ENCODE peak calls at places on chromosomes 7 and 10, in eight cellular contexts. Q, L, R, Z, K, X, C and M are unnamed samples.

GRCh38 chr7:155921804-155922506 is 109.7 kb upstream of the SHH start:
- DNase-seq in Q (no peak), L (no peak), R (no peak), Z (peak; percentile 75), K (peak; percentile 28), X (peak; percentile 78), C (no peak), M (no peak)

GRCh38 chr10:8057636-8058273 is 3.3 kb downstream of the GATA3 start:
- DNase-seq in Q (no peak), L (no peak), R (no peak), Z (no peak), K (peak; percentile 68), X (no peak), C (no peak), M (no peak)

GRCh38 chr7:158042156-158042880 is 545.3 kb downstream of the PTPRN2 start:
- DNase-seq in Q (no peak), L (no peak), R (no peak), Z (no peak), K (no peak), X (no peak), C (no peak), M (no peak)

GRCh38 chr10:110226926-110227641 is 19.7 kb downstream of the MXI1 start:
- DNase-seq in Q (peak; percentile 73), L (peak; percentile 78), R (no peak), Z (peak; percentile 85), K (peak; percentile 59), X (peak; percentile 75), C (no peak), M (peak; percentile 72)

GRCh38 chr10:123389520-123389919 is 235.3 kb downstream of the BUB3 start:
- DNase-seq in Q (no peak), L (no peak), R (no peak), Z (no peak), K (no peak), X (no peak), C (no peak), M (no peak)

GRCh38 chr7:123916240-123916724 is 8.8 kb upstream of the SPAM1 start:
- DNase-seq in Q (no peak), L (no peak), R (no peak), Z (no peak), K (peak; percentile 91), X (peak; percentile 33), C (no peak), M (no peak)

GRCh38 chr7:74417419-74417971 is 36.2 kb upstream of the GTF2IRD1 start:
- DNase-seq in Q (peak; percentile 56), L (peak; percentile 70), R (peak; percentile 41), Z (peak; percentile 73), K (peak; percentile 69), X (peak; percentile 64), C (peak; percentile 35), M (no peak)

GRCh38 chr7:108526768-108527017 is 758 bp upstream of the PNPLA8 start:
- DNase-seq in Q (no peak), L (no peak), R (no peak), Z (no peak), K (no peak), X (no peak), C (no peak), M (no peak)

GRCh38 chr7:92042056-92042737 is 92.1 kb downstream of the CYP51A1 start:
- DNase-seq in Q (no peak), L (no peak), R (no peak), Z (no peak), K (no peak), X (peak; percentile 72), C (no peak), M (no peak)

GRCh38 chr7:129225206-129225930 is 538 bp downstream of the AHCYL2 start:
- DNase-seq in Q (peak; percentile 45), L (peak; percentile 73), R (peak; percentile 47), Z (peak; percentile 80), K (peak; percentile 76), X (peak; percentile 59), C (peak; percentile 50), M (peak; percentile 21)